ENCODE peak calls at places on chromosome 9, in nine cellular contexts. One of them, this sample, is unnamed.

GRCh38 chr9:123787411-123787810 is 142.5 kb downstream of the DENND1A start:
- DNase-seq in heart right ventricle: no peak
- DNase-seq in tibial nerve: no peak
- DNase-seq in GM12864: no peak
- DNase-seq in bronchial epithelial cell: no peak
- DNase-seq in pancreas: no peak
- DNase-seq in IMR-90: peak
- DNase-seq in dorsolateral prefrontal cortex: no peak
- DNase-seq in cardiac fibroblast: no peak
- DNase-seq in this sample: no peak

GRCh38 chr9:36823934-36824333 is 210.1 kb downstream of the PAX5 start:
- DNase-seq in IMR-90: no peak
- DNase-seq in bronchial epithelial cell: no peak
- DNase-seq in heart right ventricle: no peak
- DNase-seq in tibial nerve: no peak
- DNase-seq in cardiac fibroblast: no peak
- DNase-seq in GM12864: no peak
- DNase-seq in dorsolateral prefrontal cortex: peak
- DNase-seq in pancreas: no peak
- DNase-seq in this sample: no peak

GRCh38 chr9:123349691-123350480 is 6.1 kb upstream of the CRB2 start:
- DNase-seq in cardiac fibroblast: peak
- DNase-seq in GM12864: no peak
- DNase-seq in pancreas: no peak
- DNase-seq in bronchial epithelial cell: peak
- DNase-seq in IMR-90: peak
- DNase-seq in heart right ventricle: peak
- DNase-seq in tibial nerve: no peak
- DNase-seq in dorsolateral prefrontal cortex: peak
- DNase-seq in this sample: peak

GRCh38 chr9:25658587-25658986 is 19.7 kb downstream of the TUSC1 start:
- DNase-seq in IMR-90: no peak
- DNase-seq in cardiac fibroblast: no peak
- DNase-seq in heart right ventricle: no peak
- DNase-seq in bronchial epithelial cell: peak
- DNase-seq in dorsolateral prefrontal cortex: no peak
- DNase-seq in GM12864: no peak
- DNase-seq in pancreas: no peak
- DNase-seq in tibial nerve: no peak
- DNase-seq in this sample: no peak

GRCh38 chr9:98132806-98133631 is 14.0 kb upstream of the TRIM14 start:
- DNase-seq in pancreas: no peak
- DNase-seq in GM12864: no peak
- DNase-seq in tibial nerve: no peak
- DNase-seq in dorsolateral prefrontal cortex: no peak
- DNase-seq in IMR-90: no peak
- DNase-seq in heart right ventricle: no peak
- DNase-seq in bronchial epithelial cell: no peak
- DNase-seq in cardiac fibroblast: no peak
- DNase-seq in this sample: no peak

GRCh38 chr9:124475158-124475867 is 25.1 kb downstream of the ADGRD2 start:
- DNase-seq in heart right ventricle: no peak
- DNase-seq in bronchial epithelial cell: no peak
- DNase-seq in pancreas: peak
- DNase-seq in dorsolateral prefrontal cortex: no peak
- DNase-seq in tibial nerve: no peak
- DNase-seq in cardiac fibroblast: no peak
- DNase-seq in IMR-90: no peak
- DNase-seq in GM12864: no peak
- DNase-seq in this sample: no peak

GRCh38 chr9:136058152-136058483 is 37.0 kb downstream of the NACC2 start:
- DNase-seq in IMR-90: no peak
- DNase-seq in tibial nerve: no peak
- DNase-seq in heart right ventricle: no peak
- DNase-seq in GM12864: no peak
- DNase-seq in dorsolateral prefrontal cortex: no peak
- DNase-seq in bronchial epithelial cell: no peak
- DNase-seq in pancreas: no peak
- DNase-seq in cardiac fibroblast: no peak
- DNase-seq in this sample: no peak

GRCh38 chr9:126583134-126583760 is 30.5 kb upstream of the LMX1B start:
- DNase-seq in IMR-90: no peak
- DNase-seq in dorsolateral prefrontal cortex: no peak
- DNase-seq in tibial nerve: no peak
- DNase-seq in pancreas: peak
- DNase-seq in cardiac fibroblast: no peak
- DNase-seq in bronchial epithelial cell: no peak
- DNase-seq in heart right ventricle: no peak
- DNase-seq in GM12864: no peak
- DNase-seq in this sample: no peak

GRCh38 chr9:36903541-36904435 is 130.3 kb downstream of the PAX5 start:
- DNase-seq in bronchial epithelial cell: peak
- DNase-seq in pancreas: no peak
- DNase-seq in IMR-90: peak
- DNase-seq in tibial nerve: no peak
- DNase-seq in GM12864: peak
- DNase-seq in cardiac fibroblast: peak
- DNase-seq in heart right ventricle: no peak
- DNase-seq in dorsolateral prefrontal cortex: no peak
- DNase-seq in this sample: no peak

GRCh38 chr9:99373912-99374311 is 151.8 kb downstream of the SEC61B start:
- DNase-seq in heart right ventricle: no peak
- DNase-seq in dorsolateral prefrontal cortex: peak
- DNase-seq in GM12864: no peak
- DNase-seq in bronchial epithelial cell: no peak
- DNase-seq in IMR-90: no peak
- DNase-seq in cardiac fibroblast: no peak
- DNase-seq in tibial nerve: no peak
- DNase-seq in pancreas: no peak
- DNase-seq in this sample: no peak

GRCh38 chr9:128891354-128892222 is 9.7 kb downstream of the LRRC8A start:
- DNase-seq in bronchial epithelial cell: peak
- DNase-seq in cardiac fibroblast: no peak
- DNase-seq in GM12864: no peak
- DNase-seq in IMR-90: no peak
- DNase-seq in tibial nerve: no peak
- DNase-seq in dorsolateral prefrontal cortex: no peak
- DNase-seq in heart right ventricle: no peak
- DNase-seq in pancreas: no peak
- DNase-seq in this sample: no peak

GRCh38 chr9:74001382-74001781 is 495.8 kb upstream of the RORB start:
- DNase-seq in pancreas: no peak
- DNase-seq in dorsolateral prefrontal cortex: no peak
- DNase-seq in cardiac fibroblast: no peak
- DNase-seq in GM12864: no peak
- DNase-seq in tibial nerve: no peak
- DNase-seq in bronchial epithelial cell: peak
- DNase-seq in IMR-90: no peak
- DNase-seq in heart right ventricle: no peak
- DNase-seq in this sample: no peak

GRCh38 chr9:119811030-119811429 is 441.8 kb upstream of the BRINP1 start:
- DNase-seq in cardiac fibroblast: no peak
- DNase-seq in pancreas: no peak
- DNase-seq in bronchial epithelial cell: no peak
- DNase-seq in GM12864: no peak
- DNase-seq in heart right ventricle: no peak
- DNase-seq in dorsolateral prefrontal cortex: no peak
- DNase-seq in IMR-90: peak
- DNase-seq in tibial nerve: no peak
- DNase-seq in this sample: no peak

GRCh38 chr9:113222482-113222841 is 1.1 kb downstream of the SLC31A1 start:
- DNase-seq in IMR-90: peak
- DNase-seq in tibial nerve: no peak
- DNase-seq in bronchial epithelial cell: peak
- DNase-seq in GM12864: no peak
- DNase-seq in heart right ventricle: no peak
- DNase-seq in cardiac fibroblast: peak
- DNase-seq in pancreas: no peak
- DNase-seq in dorsolateral prefrontal cortex: no peak
- DNase-seq in this sample: no peak

GRCh38 chr9:71072587-71072986 is 48.8 kb downstream of the TRPM3 start:
- DNase-seq in GM12864: no peak
- DNase-seq in IMR-90: no peak
- DNase-seq in tibial nerve: no peak
- DNase-seq in dorsolateral prefrontal cortex: no peak
- DNase-seq in bronchial epithelial cell: no peak
- DNase-seq in cardiac fibroblast: no peak
- DNase-seq in heart right ventricle: no peak
- DNase-seq in pancreas: no peak
- DNase-seq in this sample: no peak

GRCh38 chr9:134320916-134321570 is 5.2 kb upstream of the RXRA start:
- DNase-seq in cardiac fibroblast: no peak
- DNase-seq in IMR-90: no peak
- DNase-seq in GM12864: no peak
- DNase-seq in dorsolateral prefrontal cortex: no peak
- DNase-seq in heart right ventricle: no peak
- DNase-seq in pancreas: peak
- DNase-seq in bronchial epithelial cell: no peak
- DNase-seq in tibial nerve: no peak
- DNase-seq in this sample: no peak

GRCh38 chr9:134319306-134320194 is 6.7 kb upstream of the RXRA start:
- DNase-seq in IMR-90: no peak
- DNase-seq in heart right ventricle: no peak
- DNase-seq in dorsolateral prefrontal cortex: no peak
- DNase-seq in cardiac fibroblast: no peak
- DNase-seq in bronchial epithelial cell: no peak
- DNase-seq in GM12864: no peak
- DNase-seq in pancreas: peak
- DNase-seq in tibial nerve: no peak
- DNase-seq in this sample: no peak

GRCh38 chr9:134321571-134321930 is 4.7 kb upstream of the RXRA start:
- DNase-seq in dorsolateral prefrontal cortex: no peak
- DNase-seq in pancreas: no peak
- DNase-seq in bronchial epithelial cell: no peak
- DNase-seq in IMR-90: no peak
- DNase-seq in GM12864: no peak
- DNase-seq in heart right ventricle: no peak
- DNase-seq in tibial nerve: no peak
- DNase-seq in cardiac fibroblast: no peak
- DNase-seq in this sample: no peak

GRCh38 chr9:134318941-134319305 is 7.3 kb upstream of the RXRA start:
- DNase-seq in IMR-90: no peak
- DNase-seq in tibial nerve: no peak
- DNase-seq in GM12864: no peak
- DNase-seq in heart right ventricle: no peak
- DNase-seq in dorsolateral prefrontal cortex: no peak
- DNase-seq in cardiac fibroblast: no peak
- DNase-seq in bronchial epithelial cell: no peak
- DNase-seq in pancreas: no peak
- DNase-seq in this sample: no peak

GRCh38 chr9:134320195-134320885 is 5.9 kb upstream of the RXRA start:
- DNase-seq in bronchial epithelial cell: no peak
- DNase-seq in heart right ventricle: no peak
- DNase-seq in IMR-90: no peak
- DNase-seq in pancreas: peak
- DNase-seq in GM12864: no peak
- DNase-seq in cardiac fibroblast: no peak
- DNase-seq in dorsolateral prefrontal cortex: no peak
- DNase-seq in tibial nerve: no peak
- DNase-seq in this sample: no peak
- TF ChIP-seq CTCF in bronchial epithelial cell: no peak
- TF ChIP-seq CTCF in heart right ventricle: no peak
- TF ChIP-seq CTCF in IMR-90: no peak
- TF ChIP-seq CTCF in pancreas: no peak
- TF ChIP-seq CTCF in GM12864: no peak
- TF ChIP-seq CTCF in cardiac fibroblast: no peak
- TF ChIP-seq CTCF in dorsolateral prefrontal cortex: no peak
- TF ChIP-seq CTCF in tibial nerve: no peak
- TF ChIP-seq CTCF in this sample: no peak

GRCh38 chr9:91659529-91660294 is 236.1 kb upstream of the NFIL3 start:
- DNase-seq in pancreas: no peak
- DNase-seq in tibial nerve: no peak
- DNase-seq in GM12864: no peak
- DNase-seq in bronchial epithelial cell: peak
- DNase-seq in dorsolateral prefrontal cortex: no peak
- DNase-seq in IMR-90: peak
- DNase-seq in heart right ventricle: no peak
- DNase-seq in cardiac fibroblast: peak
- DNase-seq in this sample: peak
- TF ChIP-seq CTCF in pancreas: no peak
- TF ChIP-seq CTCF in tibial nerve: peak
- TF ChIP-seq CTCF in GM12864: peak
- TF ChIP-seq CTCF in bronchial epithelial cell: peak
- TF ChIP-seq CTCF in dorsolateral prefrontal cortex: peak
- TF ChIP-seq CTCF in IMR-90: peak
- TF ChIP-seq CTCF in heart right ventricle: peak
- TF ChIP-seq CTCF in cardiac fibroblast: peak
- TF ChIP-seq CTCF in this sample: peak

DNA sequence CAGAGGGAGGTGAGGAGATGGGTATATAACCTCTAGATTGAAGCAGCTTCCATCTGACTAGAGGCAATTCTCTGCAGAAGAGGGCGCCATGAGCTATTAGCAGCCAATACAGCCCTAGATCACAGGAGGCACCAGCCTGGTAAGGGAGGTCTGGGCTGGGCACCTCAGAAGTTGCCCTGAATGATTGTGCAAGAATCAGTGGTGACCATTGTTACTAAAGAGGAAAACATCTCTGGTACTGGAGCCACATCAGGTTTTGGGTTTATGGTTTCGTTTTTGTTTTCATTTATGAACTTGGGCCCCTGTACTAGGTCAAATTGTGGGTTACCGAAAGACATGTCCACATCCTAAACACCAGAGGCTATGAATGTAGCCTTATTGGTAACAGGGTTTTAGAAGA is 342.0 kb downstream of the MLLT3 start:
- DNase-seq in cardiac fibroblast: no peak
- DNase-seq in heart right ventricle: no peak
- DNase-seq in GM12864: no peak
- DNase-seq in bronchial epithelial cell: no peak
- DNase-seq in pancreas: no peak
- DNase-seq in IMR-90: no peak
- DNase-seq in tibial nerve: no peak
- DNase-seq in dorsolateral prefrontal cortex: no peak
- DNase-seq in this sample: no peak
- TF ChIP-seq CTCF in cardiac fibroblast: no peak
- TF ChIP-seq CTCF in heart right ventricle: no peak
- TF ChIP-seq CTCF in GM12864: no peak
- TF ChIP-seq CTCF in bronchial epithelial cell: no peak
- TF ChIP-seq CTCF in pancreas: no peak
- TF ChIP-seq CTCF in IMR-90: no peak
- TF ChIP-seq CTCF in tibial nerve: no peak
- TF ChIP-seq CTCF in dorsolateral prefrontal cortex: no peak
- TF ChIP-seq CTCF in this sample: no peak

DNA sequence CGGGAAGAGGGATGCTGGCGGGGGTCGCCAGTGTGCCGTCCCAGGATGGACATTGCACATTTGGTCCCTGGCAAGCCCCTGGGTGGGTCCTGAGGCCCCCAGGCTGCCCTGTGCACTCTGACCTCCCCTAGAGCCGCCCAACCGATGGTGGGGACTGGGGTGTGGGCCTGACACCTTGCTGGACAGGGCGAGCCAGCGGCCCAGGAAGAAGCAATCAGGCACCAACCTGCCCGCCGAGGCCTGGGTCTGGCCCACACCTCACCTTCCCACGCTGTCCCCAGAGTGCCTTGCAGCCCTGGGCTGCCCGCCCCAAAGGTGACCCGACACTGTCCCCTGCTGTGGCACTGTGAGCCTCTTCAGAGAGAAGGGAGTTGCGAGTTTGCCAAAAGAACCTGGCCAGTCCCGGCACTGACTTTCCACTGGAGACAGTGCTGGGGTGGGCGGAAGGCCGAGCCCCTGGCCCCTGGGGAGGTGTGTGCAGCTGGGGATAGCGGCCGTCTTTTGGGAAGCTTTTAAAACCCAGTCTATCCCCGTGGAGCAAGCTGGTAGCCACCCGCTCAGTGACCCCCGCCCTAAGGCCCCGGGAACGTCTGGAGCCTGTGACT is 12.0 kb upstream of the NRARP start:
- DNase-seq in pancreas: peak
- DNase-seq in IMR-90: no peak
- DNase-seq in GM12864: no peak
- DNase-seq in tibial nerve: no peak
- DNase-seq in dorsolateral prefrontal cortex: peak
- DNase-seq in bronchial epithelial cell: no peak
- DNase-seq in cardiac fibroblast: no peak
- DNase-seq in heart right ventricle: no peak
- DNase-seq in this sample: peak
- TF ChIP-seq CTCF in pancreas: no peak
- TF ChIP-seq CTCF in IMR-90: no peak
- TF ChIP-seq CTCF in GM12864: no peak
- TF ChIP-seq CTCF in tibial nerve: no peak
- TF ChIP-seq CTCF in dorsolateral prefrontal cortex: no peak
- TF ChIP-seq CTCF in bronchial epithelial cell: no peak
- TF ChIP-seq CTCF in cardiac fibroblast: no peak
- TF ChIP-seq CTCF in heart right ventricle: no peak
- TF ChIP-seq CTCF in this sample: no peak

This sample was measured in endothelial cell.